ENCODE peak calls at places on chromosomes 5 and 9, in five cellular contexts. One of them, this sample, is unnamed.

GRCh38 chr9:20380546-20380945 is 241.8 kb downstream of the MLLT3 start:
- DNase-seq in K562: no peak
- DNase-seq in HCT116: no peak
- DNase-seq in SK-N-SH: no peak
- DNase-seq in stomach: no peak
- DNase-seq in this sample: no peak

GRCh38 chr9:122265265-122265900 is 701 bp downstream of the MRRF start:
- DNase-seq in K562: peak; percentile 34
- DNase-seq in HCT116: peak; percentile 18
- DNase-seq in SK-N-SH: no peak
- DNase-seq in stomach: no peak
- DNase-seq in this sample: no peak

GRCh38 chr5:122145906-122146305 is 16.6 kb downstream of the ZNF474 start:
- DNase-seq in K562: no peak
- DNase-seq in HCT116: no peak
- DNase-seq in SK-N-SH: no peak
- DNase-seq in stomach: no peak
- DNase-seq in this sample: no peak

GRCh38 chr5:17252543-17252942 is 35.1 kb downstream of the BASP1 start:
- DNase-seq in K562: no peak
- DNase-seq in HCT116: no peak
- DNase-seq in SK-N-SH: no peak
- DNase-seq in stomach: no peak
- DNase-seq in this sample: no peak

GRCh38 chr5:141637266-141637692 is 482 bp downstream of the RELL2 start:
- DNase-seq in K562: peak; percentile 68
- DNase-seq in HCT116: no peak
- DNase-seq in SK-N-SH: peak; percentile 86
- DNase-seq in stomach: peak; percentile 37
- DNase-seq in this sample: no peak

GRCh38 chr5:112921833-112922817 is at the start of gene REEP5:
- DNase-seq in K562: peak; percentile 93
- DNase-seq in HCT116: peak; percentile 48
- DNase-seq in SK-N-SH: peak; percentile 96
- DNase-seq in stomach: peak; percentile 88
- DNase-seq in this sample: peak; percentile 90

GRCh38 chr9:108835831-108836230 is 20.0 kb downstream of the ACTL7B start:
- DNase-seq in K562: no peak
- DNase-seq in HCT116: no peak
- DNase-seq in SK-N-SH: no peak
- DNase-seq in stomach: no peak
- DNase-seq in this sample: no peak

GRCh38 chr5:68482199-68482598 is 266.6 kb downstream of the PIK3R1 start:
- DNase-seq in K562: peak; percentile 22
- DNase-seq in HCT116: no peak
- DNase-seq in SK-N-SH: no peak
- DNase-seq in stomach: no peak
- DNase-seq in this sample: no peak

GRCh38 chr9:36092509-36093215 is 43.9 kb upstream of the GLIPR2 start:
- DNase-seq in K562: no peak
- DNase-seq in HCT116: no peak
- DNase-seq in SK-N-SH: no peak
- DNase-seq in stomach: no peak
- DNase-seq in this sample: no peak

GRCh38 chr5:138018844-138019243 is 14.0 kb downstream of the FAM13B start:
- DNase-seq in K562: no peak
- DNase-seq in HCT116: no peak
- DNase-seq in SK-N-SH: no peak
- DNase-seq in stomach: no peak
- DNase-seq in this sample: no peak

GRCh38 chr9:135521608-135522095 is 412 bp downstream of the LCN1 start:
- DNase-seq in K562: no peak
- DNase-seq in HCT116: no peak
- DNase-seq in SK-N-SH: no peak
- DNase-seq in stomach: peak; percentile 24
- DNase-seq in this sample: peak; percentile 26

GRCh38 chr5:172110260-172110815 is 77.7 kb downstream of the STK10 start:
- DNase-seq in K562: no peak
- DNase-seq in HCT116: no peak
- DNase-seq in SK-N-SH: no peak
- DNase-seq in stomach: no peak
- DNase-seq in this sample: no peak

GRCh38 chr5:126454081-126454480 is 30.9 kb downstream of the GRAMD2B start:
- DNase-seq in K562: no peak
- DNase-seq in HCT116: no peak
- DNase-seq in SK-N-SH: no peak
- DNase-seq in stomach: no peak
- DNase-seq in this sample: peak; percentile 76

GRCh38 chr9:7273575-7273974 is 515.8 kb downstream of the KDM4C start:
- DNase-seq in K562: peak; percentile 5
- DNase-seq in HCT116: no peak
- DNase-seq in SK-N-SH: no peak
- DNase-seq in stomach: no peak
- DNase-seq in this sample: no peak

GRCh38 chr9:68781866-68782265 is 76.8 kb downstream of the PIP5K1B start:
- DNase-seq in K562: no peak
- DNase-seq in HCT116: no peak
- DNase-seq in SK-N-SH: no peak
- DNase-seq in stomach: no peak
- DNase-seq in this sample: no peak
- H3K4me1 ChIP-seq in K562: peaks cover 35% of the 10 kb centered on the region
- H3K4me1 ChIP-seq in HCT116: no peaks in the 10 kb centered on the region
- H3K4me1 ChIP-seq in SK-N-SH: peaks cover 4% of the 10 kb centered on the region
- H3K4me1 ChIP-seq in stomach: peaks cover 43% of the 10 kb centered on the region
- H3K4me1 ChIP-seq in this sample: peaks cover 63% of the 10 kb centered on the region

GRCh38 chr9:88680505-88681160 is 145.7 kb downstream of the NXNL2 start:
- DNase-seq in K562: no peak
- DNase-seq in HCT116: no peak
- DNase-seq in SK-N-SH: no peak
- DNase-seq in stomach: no peak
- DNase-seq in this sample: no peak

GRCh38 chr9:88678008-88678407 is 143.0 kb downstream of the NXNL2 start:
- DNase-seq in K562: no peak
- DNase-seq in HCT116: no peak
- DNase-seq in SK-N-SH: no peak
- DNase-seq in stomach: no peak
- DNase-seq in this sample: no peak

GRCh38 chr9:88676644-88677043 is 141.7 kb downstream of the NXNL2 start:
- DNase-seq in K562: no peak
- DNase-seq in HCT116: no peak
- DNase-seq in SK-N-SH: no peak
- DNase-seq in stomach: no peak
- DNase-seq in this sample: no peak

GRCh38 chr9:88680041-88680440 is 145.1 kb downstream of the NXNL2 start:
- DNase-seq in K562: no peak
- DNase-seq in HCT116: no peak
- DNase-seq in SK-N-SH: no peak
- DNase-seq in stomach: no peak
- DNase-seq in this sample: no peak

GRCh38 chr9:88678431-88678830 is 143.5 kb downstream of the NXNL2 start:
- DNase-seq in K562: no peak
- DNase-seq in HCT116: no peak
- DNase-seq in SK-N-SH: no peak
- DNase-seq in stomach: no peak
- DNase-seq in this sample: no peak
- TF ChIP-seq POLR2AphosphoS5 in K562: no peak
- TF ChIP-seq POLR2AphosphoS5 in HCT116: no peak
- TF ChIP-seq POLR2AphosphoS5 in SK-N-SH: no peak
- TF ChIP-seq POLR2AphosphoS5 in stomach: no peak
- TF ChIP-seq POLR2AphosphoS5 in this sample: no peak

DNA sequence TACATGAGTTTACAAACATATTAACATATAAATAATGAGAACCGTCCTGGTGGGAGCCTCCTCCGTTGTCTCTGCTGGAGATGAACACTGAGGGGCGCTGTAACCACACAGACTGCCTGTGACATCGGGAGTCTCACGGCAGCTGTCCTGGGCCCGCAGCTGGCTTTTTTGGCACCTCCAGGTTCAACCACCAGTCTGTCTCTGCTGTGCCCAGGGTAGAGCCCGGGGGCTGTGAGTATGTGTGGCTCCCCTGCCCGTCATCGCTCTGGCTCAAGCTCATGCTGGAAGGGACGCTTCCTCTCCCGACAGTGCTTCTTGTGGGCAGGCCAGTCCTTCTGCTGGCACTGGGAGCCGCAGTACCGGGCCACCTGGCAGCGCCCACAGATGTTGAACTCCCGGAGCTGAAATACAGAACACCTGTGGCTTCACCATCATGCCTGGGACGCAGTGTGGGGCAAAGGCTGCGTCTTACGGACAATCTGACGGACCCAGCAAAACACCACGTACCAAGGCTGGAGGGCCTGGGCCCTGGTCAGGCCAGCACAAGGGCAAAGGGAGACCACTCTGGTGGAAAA is 3.6 kb upstream of the DPH7 start:
- DNase-seq in K562: peak; percentile 30
- DNase-seq in HCT116: no peak
- DNase-seq in SK-N-SH: peak; percentile 50
- DNase-seq in stomach: peak; percentile 55
- DNase-seq in this sample: no peak
- H3K4me1 ChIP-seq in K562: peaks cover 5% of the 10 kb centered on the region
- H3K4me1 ChIP-seq in HCT116: peaks cover 2% of the 10 kb centered on the region
- H3K4me1 ChIP-seq in SK-N-SH: peaks cover under 1% of the 10 kb centered on the region
- H3K4me1 ChIP-seq in stomach: peaks cover 13% of the 10 kb centered on the region
- H3K4me1 ChIP-seq in this sample: no peaks in the 10 kb centered on the region

DNA sequence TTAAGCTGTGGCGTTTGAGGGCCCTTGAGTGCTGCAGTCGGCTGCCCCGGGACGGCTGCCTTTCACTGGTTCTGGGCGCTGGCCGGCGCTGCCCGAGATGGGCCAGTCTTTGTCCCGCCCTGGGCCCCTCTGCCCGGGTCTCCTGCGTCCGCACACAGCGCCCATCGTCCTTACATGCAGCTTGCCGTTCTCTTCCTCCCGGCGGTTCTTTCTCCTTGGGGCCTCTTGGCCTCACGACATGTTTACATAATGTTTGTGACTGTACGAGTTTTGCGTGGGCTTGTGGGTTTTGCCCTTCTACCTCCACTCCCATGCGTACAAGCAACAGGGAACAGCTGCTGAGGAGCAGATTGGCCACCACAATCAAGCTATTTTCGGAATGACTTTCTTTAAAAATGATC is 615 bp downstream of the TNPO1 start:
- DNase-seq in K562: peak; percentile 44
- DNase-seq in HCT116: peak; percentile 7
- DNase-seq in SK-N-SH: peak; percentile 67
- DNase-seq in stomach: peak; percentile 56
- DNase-seq in this sample: peak; percentile 81
- TF ChIP-seq POLR2AphosphoS5 in K562: no peak
- TF ChIP-seq POLR2AphosphoS5 in HCT116: no peak
- TF ChIP-seq POLR2AphosphoS5 in SK-N-SH: no peak
- TF ChIP-seq POLR2AphosphoS5 in stomach: no peak
- TF ChIP-seq POLR2AphosphoS5 in this sample: no peak

DNA sequence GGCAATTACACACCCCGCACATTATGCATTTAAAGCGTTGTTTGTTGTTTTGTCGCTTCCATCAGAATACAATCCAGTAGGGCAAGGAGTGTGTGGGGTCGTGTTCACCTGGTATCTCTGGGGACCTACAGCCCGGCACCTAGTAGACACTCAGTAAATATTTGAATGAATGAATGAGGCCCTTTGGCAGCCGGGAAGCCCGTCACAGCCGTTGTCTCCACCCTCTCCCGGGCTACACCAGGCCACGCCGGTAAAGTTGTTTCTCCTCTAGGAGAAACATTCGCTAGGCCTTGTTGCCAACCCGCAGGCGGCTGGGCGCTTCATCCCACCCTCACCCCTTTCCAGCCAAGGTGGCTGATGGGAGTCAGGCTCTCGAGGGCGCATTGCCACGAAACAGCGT is 901 bp upstream of the JAK2 start:
- DNase-seq in K562: no peak
- DNase-seq in HCT116: peak; percentile 19
- DNase-seq in SK-N-SH: no peak
- DNase-seq in stomach: no peak
- DNase-seq in this sample: no peak
- H3K4me1 ChIP-seq in K562: peaks cover 32% of the 10 kb centered on the region
- H3K4me1 ChIP-seq in HCT116: peaks cover 9% of the 10 kb centered on the region
- H3K4me1 ChIP-seq in SK-N-SH: peaks cover 14% of the 10 kb centered on the region
- H3K4me1 ChIP-seq in stomach: peaks cover 34% of the 10 kb centered on the region
- H3K4me1 ChIP-seq in this sample: peaks cover 48% of the 10 kb centered on the region

GRCh38 chr5:155276231-155276630 is 262.7 kb downstream of the KIF4B start:
- DNase-seq in K562: no peak
- DNase-seq in HCT116: no peak
- DNase-seq in SK-N-SH: no peak
- DNase-seq in stomach: no peak
- DNase-seq in this sample: no peak

GRCh38 chr5:155270737-155271136 is 257.2 kb downstream of the KIF4B start:
- DNase-seq in K562: no peak
- DNase-seq in HCT116: no peak
- DNase-seq in SK-N-SH: no peak
- DNase-seq in stomach: no peak
- DNase-seq in this sample: no peak

GRCh38 chr5:155275214-155275613 is 261.7 kb downstream of the KIF4B start:
- DNase-seq in K562: no peak
- DNase-seq in HCT116: no peak
- DNase-seq in SK-N-SH: no peak
- DNase-seq in stomach: no peak
- DNase-seq in this sample: no peak

GRCh38 chr5:155278524-155278923 is 265.0 kb downstream of the KIF4B start:
- DNase-seq in K562: no peak
- DNase-seq in HCT116: no peak
- DNase-seq in SK-N-SH: no peak
- DNase-seq in stomach: no peak
- DNase-seq in this sample: no peak

GRCh38 chr5:155274484-155274883 is 260.9 kb downstream of the KIF4B start:
- DNase-seq in K562: no peak
- DNase-seq in HCT116: no peak
- DNase-seq in SK-N-SH: no peak
- DNase-seq in stomach: no peak
- DNase-seq in this sample: no peak
- TF ChIP-seq POLR2AphosphoS5 in K562: no peak
- TF ChIP-seq POLR2AphosphoS5 in HCT116: no peak
- TF ChIP-seq POLR2AphosphoS5 in SK-N-SH: no peak
- TF ChIP-seq POLR2AphosphoS5 in stomach: no peak
- TF ChIP-seq POLR2AphosphoS5 in this sample: no peak